ENCODE peak calls at places on chromosomes 11 and 22, in eight cellular contexts. V is astrocyte, A is PC-3, M is tibial artery, Y is mammary epithelial cell, Z is psoas muscle, I is AG04450, S is heart left ventricle. G is an unnamed sample.

GRCh38 chr22:39415506-39415905 is 15.9 kb downstream of the TAB1 start:
- DNase-seq in V (no peak), A (no peak), M (no peak), Y (no peak), Z (no peak), I (no peak), S (peak; percentile 10), G (no peak)

GRCh38 chr11:35954205-35954604 is 10.3 kb downstream of the LDLRAD3 start:
- DNase-seq in V (no peak), A (peak; percentile 87), M (no peak), Y (no peak), Z (no peak), I (no peak), S (no peak), G (no peak)

GRCh38 chr11:6013042-6013441 is 6.3 kb upstream of the OR56A4 start:
- DNase-seq in V (no peak), A (no peak), M (no peak), Y (no peak), Z (no peak), I (no peak), S (no peak), G (no peak)

GRCh38 chr11:116896211-116896610 is 58.8 kb upstream of the APOA1 start:
- DNase-seq in V (no peak), A (no peak), M (no peak), Y (no peak), Z (no peak), I (no peak), S (no peak), G (no peak)

GRCh38 chr11:87878373-87878779 is 296.9 kb downstream of the RAB38 start:
- DNase-seq in V (peak; percentile 27), A (peak; percentile 75), M (no peak), Y (peak; percentile 13), Z (no peak), I (peak; percentile 16), S (no peak), G (no peak)

GRCh38 chr11:17778956-17779860 is 44.6 kb downstream of the KCNC1 start:
- DNase-seq in V (no peak), A (no peak), M (peak; percentile 48), Y (no peak), Z (no peak), I (no peak), S (no peak), G (no peak)

GRCh38 chr11:82775736-82776346 is 42.2 kb upstream of the FAM181B start:
- DNase-seq in V (no peak), A (peak; percentile 89), M (no peak), Y (peak; percentile 51), Z (no peak), I (peak; percentile 8), S (no peak), G (no peak)

GRCh38 chr22:41862160-41862529 is 29.2 kb downstream of the SREBF2 start:
- DNase-seq in V (peak; percentile 24), A (no peak), M (no peak), Y (peak; percentile 34), Z (no peak), I (no peak), S (no peak), G (no peak)

GRCh38 chr11:110093407-110094297 is 460 bp downstream of the ZC3H12C start:
- DNase-seq in V (peak; percentile 52), A (peak; percentile 58), M (peak; percentile 77), Y (peak; percentile 63), Z (peak; percentile 64), I (no peak), S (peak; percentile 67), G (peak; percentile 64)

DNA sequence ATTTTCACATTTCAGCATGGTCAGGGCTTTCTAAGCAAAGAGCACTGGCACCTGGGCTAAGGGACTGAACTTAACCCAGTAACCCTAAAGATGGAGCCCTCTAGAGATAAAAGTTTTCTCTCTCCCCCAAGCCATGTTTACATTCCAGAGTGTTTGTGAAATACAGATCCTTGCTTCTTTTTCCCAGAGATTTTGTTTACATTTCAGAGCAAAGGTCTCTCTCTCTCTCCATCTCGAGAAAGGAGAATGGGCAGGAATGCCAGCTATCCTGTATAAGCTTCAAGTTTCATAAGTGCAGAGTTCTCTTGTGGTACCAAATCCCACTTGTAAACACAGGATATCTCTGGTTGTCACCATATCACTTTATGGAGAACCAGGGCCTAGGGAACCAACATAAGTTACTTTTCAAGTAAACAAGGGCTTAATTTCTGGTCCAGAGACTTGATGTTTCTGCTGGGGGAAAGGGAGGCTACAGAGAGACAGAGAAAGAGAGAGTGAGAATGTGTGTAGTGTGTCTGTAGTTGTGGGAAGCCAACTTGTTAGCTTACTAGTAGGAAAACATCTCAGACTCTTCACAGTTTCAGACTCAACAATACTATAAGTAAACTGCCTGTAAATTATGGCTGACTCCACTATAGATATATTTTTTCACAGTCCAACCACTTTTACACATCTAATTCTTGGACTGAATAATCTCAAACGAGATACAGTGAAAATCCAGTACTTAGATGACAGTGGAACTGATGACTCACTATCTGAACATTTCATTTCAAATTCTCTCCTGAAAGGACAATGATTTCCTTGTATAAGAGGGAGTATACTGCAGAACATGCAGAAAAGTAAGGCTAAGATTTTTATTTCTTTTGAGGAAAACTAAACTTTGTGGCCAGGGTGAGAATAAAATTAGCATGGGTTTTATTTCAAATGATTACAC is 76.2 kb downstream of the ARHGAP32 start:
- DNase-seq in V (peak; percentile 73), A (peak; percentile 80), M (no peak), Y (peak; percentile 51), Z (no peak), I (peak; percentile 52), S (no peak), G (no peak)
- H3K4me3 ChIP-seq in V (no peak overlapping the region), A (no peak overlapping the region), M (no peak overlapping the region), Y (no peak overlapping the region), Z (no peak overlapping the region), I (no peak overlapping the region), S (no peak overlapping the region), G (no peak overlapping the region)

GRCh38 chr11:12686246-12687060 is 12.2 kb downstream of the TEAD1 start:
- DNase-seq in V (no peak), A (peak; percentile 39), M (no peak), Y (no peak), Z (no peak), I (no peak), S (no peak), G (no peak)

GRCh38 chr11:12684354-12684753 is 10.1 kb downstream of the TEAD1 start:
- DNase-seq in V (no peak), A (no peak), M (no peak), Y (no peak), Z (no peak), I (no peak), S (no peak), G (no peak)

GRCh38 chr11:12683857-12684256 is 9.6 kb downstream of the TEAD1 start:
- DNase-seq in V (peak; percentile 68), A (peak; percentile 68), M (no peak), Y (no peak), Z (no peak), I (no peak), S (no peak), G (no peak)

GRCh38 chr11:12685229-12685628 is 11.0 kb downstream of the TEAD1 start:
- DNase-seq in V (no peak), A (peak; percentile 57), M (no peak), Y (no peak), Z (no peak), I (no peak), S (no peak), G (no peak)

GRCh38 chr11:12684821-12685220 is 10.6 kb downstream of the TEAD1 start:
- DNase-seq in V (no peak), A (no peak), M (no peak), Y (no peak), Z (no peak), I (no peak), S (no peak), G (no peak)
- H3K27ac ChIP-seq in V (peak overlapping the region; percentile 74), A (peak overlapping the region; percentile 85), M (no peak overlapping the region), Y (peak overlapping the region; percentile 46), Z (peak overlapping the region; percentile 95), I (no peak overlapping the region), S (no peak overlapping the region), G (no peak overlapping the region)

GRCh38 chr22:17218341-17218740 is 894 bp downstream of the ADA2 start:
- DNase-seq in V (no peak), A (no peak), M (no peak), Y (no peak), Z (no peak), I (no peak), S (no peak), G (no peak)
- H3K4me3 ChIP-seq in V (no peak overlapping the region), A (no peak overlapping the region), M (no peak overlapping the region), Y (no peak overlapping the region), Z (no peak overlapping the region), I (no peak overlapping the region), S (no peak overlapping the region), G (no peak overlapping the region)

DNA sequence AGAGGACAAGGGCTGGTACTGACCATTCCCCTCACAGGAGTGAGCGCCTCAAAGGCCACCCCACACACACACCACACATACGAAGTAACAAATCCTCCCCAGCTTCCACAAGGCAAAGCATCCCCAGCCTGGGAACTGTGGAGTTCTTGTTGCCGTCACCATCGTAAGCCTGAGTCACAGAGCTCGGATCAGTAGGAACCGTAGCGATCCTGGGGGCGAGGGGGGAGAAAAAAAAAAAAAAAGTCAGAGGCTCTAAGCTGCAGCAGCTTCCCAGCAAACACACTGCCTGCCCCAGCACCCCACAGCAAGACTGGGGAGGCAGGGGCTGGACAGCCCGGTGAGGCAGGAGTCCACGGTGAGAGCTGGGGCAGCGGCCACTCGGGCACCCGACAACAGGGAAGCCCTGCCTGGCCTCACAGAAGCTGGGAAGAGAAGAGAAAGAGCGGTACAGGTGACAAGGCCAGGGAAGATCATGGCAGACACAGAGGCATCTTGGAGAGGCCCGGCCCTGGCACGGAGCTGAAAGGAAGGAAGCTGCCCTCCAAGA is 11.3 kb downstream of the ARFGAP2 start:
- DNase-seq in V (no peak), A (no peak), M (no peak), Y (no peak), Z (no peak), I (no peak), S (no peak), G (no peak)
- H3K27ac ChIP-seq in V (no peak overlapping the region), A (no peak overlapping the region), M (no peak overlapping the region), Y (no peak overlapping the region), Z (no peak overlapping the region), I (no peak overlapping the region), S (no peak overlapping the region), G (no peak overlapping the region)

G was measured in right atrium auricular region.